ENCODE peak calls at places on chromosomes 7 and 10, in nine cellular contexts. E is body of pancreas, P is WERI-Rb-1, W is HCT116, A is thoracic aorta, M is Peyer's patch, Y is tibial artery, X is adrenal gland, D is right lobe of liver. B is an unnamed sample. For H3K9me3 and H3K36me3, the result is how much of the 10 kb centered on the place peaks cover.

GRCh38 chr10:69952801-69953200 is 99.8 kb upstream of the MACROH2A2 start:
- DNase-seq in E (no peak), P (no peak), W (no peak), A (no peak), M (no peak), Y (no peak), X (no peak), D (no peak), B (no peak)

GRCh38 chr7:141452911-141453310 is 98.3 kb upstream of the AGK start:
- DNase-seq in E (no peak), P (no peak), W (no peak), A (no peak), M (no peak), Y (no peak), X (no peak), D (no peak), B (no peak)

GRCh38 chr10:62323751-62324150 is 50.4 kb upstream of the ZNF365 start:
- DNase-seq in E (no peak), P (no peak), W (no peak), A (no peak), M (no peak), Y (no peak), X (no peak), D (no peak), B (no peak)

GRCh38 chr7:25949672-25950487 is 202.1 kb upstream of the NFE2L3 start:
- DNase-seq in E (peak), P (no peak), W (no peak), A (no peak), M (peak), Y (no peak), X (peak), D (peak), B (no peak)

GRCh38 chr7:42222119-42222518 is 14.9 kb downstream of the GLI3 start:
- DNase-seq in E (no peak), P (no peak), W (no peak), A (no peak), M (no peak), Y (no peak), X (no peak), D (no peak), B (no peak)

GRCh38 chr10:29794776-29795635 is 160.2 kb upstream of the SVIL start:
- DNase-seq in E (no peak), P (no peak), W (no peak), A (no peak), M (no peak), Y (no peak), X (no peak), D (no peak), B (no peak)

GRCh38 chr10:122290334-122290733 is 19.2 kb downstream of the BTBD16 start:
- DNase-seq in E (no peak), P (no peak), W (no peak), A (no peak), M (no peak), Y (no peak), X (no peak), D (no peak), B (no peak)

GRCh38 chr10:7230956-7231355 is 179.9 kb downstream of the SFMBT2 start:
- DNase-seq in E (no peak), P (no peak), W (no peak), A (no peak), M (no peak), Y (no peak), X (no peak), D (no peak), B (no peak)

GRCh38 chr10:42932735-42933453 is 144.0 kb upstream of the RET start:
- DNase-seq in E (peak), P (no peak), W (no peak), A (no peak), M (no peak), Y (no peak), X (no peak), D (no peak), B (peak)

GRCh38 chr10:118045842-118046490 is 775 bp downstream of the RAB11FIP2 start:
- DNase-seq in E (peak), P (peak), W (peak), A (peak), M (peak), Y (peak), X (peak), D (no peak), B (peak)

GRCh38 chr7:128003787-128004186 is 27.4 kb downstream of the LRRC4 start:
- DNase-seq in E (no peak), P (no peak), W (no peak), A (no peak), M (no peak), Y (no peak), X (no peak), D (no peak), B (no peak)

GRCh38 chr10:23448802-23449570 is 10.1 kb downstream of the OTUD1 start:
- DNase-seq in E (no peak), P (no peak), W (no peak), A (no peak), M (no peak), Y (no peak), X (no peak), D (no peak), B (peak)

GRCh38 chr7:41693150-41693997 is 9.5 kb downstream of the INHBA start:
- DNase-seq in E (no peak), P (no peak), W (no peak), A (no peak), M (no peak), Y (peak), X (no peak), D (no peak), B (no peak)

GRCh38 chr7:110664798-110665197 is 426.1 kb upstream of the LRRN3 start:
- DNase-seq in E (no peak), P (no peak), W (no peak), A (no peak), M (no peak), Y (no peak), X (no peak), D (no peak), B (no peak)

GRCh38 chr10:77849039-77849664 is 77.4 kb downstream of the DLG5 start:
- DNase-seq in E (no peak), P (no peak), W (no peak), A (no peak), M (no peak), Y (no peak), X (no peak), D (no peak), B (no peak)

GRCh38 chr7:128352138-128352537 is 8.4 kb upstream of the RBM28 start:
- DNase-seq in E (peak), P (no peak), W (no peak), A (no peak), M (no peak), Y (no peak), X (peak), D (peak), B (no peak)

GRCh38 chr7:19392246-19392645 is 247.0 kb upstream of the FERD3L start:
- DNase-seq in E (no peak), P (no peak), W (no peak), A (no peak), M (no peak), Y (no peak), X (no peak), D (no peak), B (no peak)

GRCh38 chr10:131560726-131561390 is 249.3 kb upstream of the TCERG1L start:
- DNase-seq in E (no peak), P (no peak), W (no peak), A (no peak), M (no peak), Y (no peak), X (no peak), D (no peak), B (no peak)

GRCh38 chr10:20622522-20623270 is 274.4 kb downstream of the NEBL start:
- DNase-seq in E (no peak), P (no peak), W (no peak), A (no peak), M (no peak), Y (no peak), X (no peak), D (no peak), B (no peak)

GRCh38 chr7:157469181-157470016 is 132.6 kb downstream of the DNAJB6 start:
- DNase-seq in E (no peak), P (no peak), W (no peak), A (no peak), M (peak), Y (peak), X (no peak), D (no peak), B (no peak)

GRCh38 chr7:157468221-157469111 is 131.7 kb downstream of the DNAJB6 start:
- DNase-seq in E (no peak), P (no peak), W (no peak), A (no peak), M (peak), Y (no peak), X (no peak), D (no peak), B (no peak)

GRCh38 chr7:157470699-157471098 is 133.9 kb downstream of the DNAJB6 start:
- DNase-seq in E (no peak), P (no peak), W (no peak), A (no peak), M (peak), Y (no peak), X (no peak), D (no peak), B (no peak)

GRCh38 chr7:157471259-157472125 is 134.7 kb downstream of the DNAJB6 start:
- DNase-seq in E (no peak), P (no peak), W (no peak), A (no peak), M (peak), Y (no peak), X (no peak), D (no peak), B (peak)

DNA sequence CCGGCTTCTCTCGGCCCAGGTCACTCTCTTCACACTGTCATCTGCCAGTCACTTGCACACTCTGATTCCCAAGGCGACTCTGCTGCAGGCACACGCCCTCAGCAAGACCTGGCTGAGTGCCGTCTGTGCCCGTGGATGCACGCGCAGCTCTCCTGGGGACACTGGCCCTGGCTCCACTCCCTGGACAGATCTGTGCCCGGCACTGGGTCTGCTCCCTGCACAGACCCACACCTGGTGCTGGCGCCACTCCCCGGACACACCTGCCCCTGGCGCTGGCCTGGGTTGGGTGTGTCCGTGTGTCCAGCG is 133.2 kb downstream of the DNAJB6 start:
- DNase-seq in E (no peak), P (no peak), W (no peak), A (no peak), M (no peak), Y (no peak), X (no peak), D (peak), B (no peak)
- H3K9me3 ChIP-seq in E (under half), P (under half), W (under half), A (under half), M (under half), Y (under half), X (under half), D (under half), B (under half)

DNA sequence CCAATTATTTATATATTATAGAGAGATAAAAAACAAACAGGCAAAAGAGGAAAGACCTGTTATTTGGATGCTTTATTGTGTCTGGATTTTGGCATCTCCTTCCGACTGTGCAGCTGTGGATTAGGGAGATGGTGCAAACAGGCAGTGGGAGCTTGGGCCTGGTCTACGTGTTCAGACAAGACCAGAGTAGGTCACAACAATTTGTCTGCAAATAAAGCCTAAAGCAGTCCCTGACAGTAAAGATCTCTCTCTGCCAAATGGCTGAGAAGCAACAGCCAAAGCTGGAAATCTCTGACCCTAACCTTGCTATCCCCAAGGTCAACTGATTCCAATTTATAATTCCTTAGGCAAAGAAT is 82.0 kb downstream of the ABLIM1 start:
- DNase-seq in E (no peak), P (no peak), W (no peak), A (no peak), M (no peak), Y (no peak), X (no peak), D (no peak), B (no peak)
- H3K27ac ChIP-seq in E (no peak), P (no peak), W (no peak), A (peak), M (no peak), Y (peak), X (peak), D (peak), B (no peak)

DNA sequence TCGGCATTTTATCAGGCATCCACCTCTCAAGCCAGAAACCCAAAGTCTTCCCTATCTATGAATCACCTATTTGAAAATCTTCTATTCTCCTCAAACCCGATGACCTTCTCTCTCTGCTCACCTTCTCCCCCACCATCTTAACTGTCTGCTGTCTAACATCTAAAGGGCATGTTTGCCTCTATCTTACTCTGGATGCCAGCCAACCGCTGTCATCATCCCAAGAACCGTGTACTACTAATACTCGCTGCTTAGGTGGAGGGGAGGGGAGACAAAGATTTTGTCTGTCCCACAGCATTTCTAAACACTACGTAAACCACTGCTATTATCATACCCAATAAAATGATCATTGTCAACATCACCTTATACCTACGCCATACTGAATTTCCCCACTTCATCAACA is 29.5 kb downstream of the PAXIP1 start:
- DNase-seq in E (no peak), P (no peak), W (no peak), A (no peak), M (no peak), Y (no peak), X (no peak), D (no peak), B (no peak)
- H3K36me3 ChIP-seq in E (under half), P (half or more), W (under half), A (under half), M (under half), Y (under half), X (under half), D (under half), B (under half)

DNA sequence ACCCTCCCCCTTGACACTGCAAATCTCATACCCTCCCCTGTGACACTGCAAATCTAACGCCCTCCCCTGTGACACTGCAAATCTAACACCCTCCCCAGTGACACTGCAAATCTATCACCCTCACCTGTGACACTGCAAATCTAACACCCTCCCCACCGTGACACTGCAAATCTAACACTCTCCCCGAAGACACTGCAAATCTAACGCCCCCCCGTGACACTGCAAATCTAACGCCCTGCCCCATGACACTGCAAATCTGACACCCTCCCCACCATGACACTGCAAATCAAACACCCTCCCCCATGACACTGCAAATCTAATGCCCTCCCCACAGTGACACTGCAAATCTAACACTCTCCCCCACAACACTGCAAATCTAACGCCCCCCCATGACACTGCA is 603.7 kb downstream of the DNAJB6 start:
- DNase-seq in E (no peak), P (no peak), W (no peak), A (no peak), M (no peak), Y (no peak), X (no peak), D (no peak), B (no peak)
- H3K9me3 ChIP-seq in E (under half), P (under half), W (under half), A (under half), M (under half), Y (under half), X (under half), D (under half), B (under half)

DNA sequence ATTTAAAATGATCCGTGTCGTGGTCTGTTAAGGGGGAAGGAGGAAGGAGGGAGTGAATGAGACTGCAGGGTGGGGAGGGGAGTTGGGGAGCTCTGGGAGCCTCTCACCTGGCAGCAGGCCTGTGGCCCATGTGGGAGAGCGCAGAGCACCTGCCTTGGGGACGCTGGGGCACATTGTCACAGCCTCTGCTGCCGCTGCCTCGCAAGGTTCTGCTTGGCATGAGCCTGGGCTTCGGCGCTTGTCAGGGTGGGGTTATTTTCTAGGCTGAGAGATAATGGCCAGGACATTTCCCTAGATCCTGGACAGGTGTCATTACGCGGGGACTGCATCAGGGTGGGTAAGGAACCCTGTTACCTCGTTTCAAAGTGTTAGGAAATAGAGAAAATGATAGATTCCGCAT is 2.2 kb upstream of the SUN1 start:
- DNase-seq in E (no peak), P (no peak), W (no peak), A (no peak), M (no peak), Y (no peak), X (no peak), D (no peak), B (no peak)
- H3K27ac ChIP-seq in E (peak), P (no peak), W (peak), A (peak), M (no peak), Y (peak), X (no peak), D (no peak), B (no peak)

DNA sequence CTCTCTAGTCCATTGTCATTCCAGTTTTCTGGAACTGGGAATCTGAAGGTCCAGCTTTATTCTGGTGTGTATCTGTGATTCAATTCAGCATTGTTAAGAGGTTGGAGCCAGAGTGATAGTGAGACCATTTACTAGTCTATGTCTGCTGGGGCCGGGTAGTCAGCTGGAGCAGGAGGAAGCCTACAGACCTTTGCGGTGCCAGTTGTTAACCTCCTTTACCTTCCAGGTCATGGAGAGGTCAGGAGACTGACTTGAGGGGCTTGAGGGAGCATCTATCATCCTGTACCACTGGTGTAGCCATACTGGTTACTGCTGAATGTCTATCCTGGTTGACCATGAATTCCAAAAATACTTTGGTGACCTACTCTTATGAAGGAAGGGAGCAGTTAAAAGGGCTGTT is 9.2 kb upstream of the CSTF2T start:
- DNase-seq in E (no peak), P (no peak), W (no peak), A (no peak), M (no peak), Y (no peak), X (no peak), D (no peak), B (no peak)
- H3K36me3 ChIP-seq in E (under half), P (under half), W (under half), A (under half), M (under half), Y (under half), X (under half), D (under half), B (under half)

B was measured in CD4-positive, alpha-beta memory T cell.